ENCODE peak calls at places on chromosomes 5 and 9, in six cellular contexts. E is H1, N is ovary, U is stomach, T is HCT116, F is esophagus muscularis mucosa. G is an unnamed sample.
A peak's percentile ranks its signal among the peaks of the same experiment; 100 is the strongest.

GRCh38 chr5:2201011-2201410 is 318.3 kb upstream of the IRX4 start:
- DNase-seq in E (no peak), N (no peak), U (no peak), T (no peak), F (no peak), G (no peak)

GRCh38 chr5:146516151-146516475 is at the start of gene GPR151:
- DNase-seq in E (no peak), N (no peak), U (no peak), T (no peak), F (no peak), G (no peak)

GRCh38 chr9:127132921-127133647 is 10.6 kb upstream of the ANGPTL2 start:
- DNase-seq in E (no peak), N (peak; percentile 41), U (peak; percentile 29), T (no peak), F (no peak), G (peak; percentile 70)

GRCh38 chr9:137795156-137795666 is 82.4 kb upstream of the CACNA1B start:
- DNase-seq in E (no peak), N (no peak), U (no peak), T (no peak), F (no peak), G (no peak)

GRCh38 chr5:77635617-77636422 is 2.7 kb downstream of the OTP start:
- DNase-seq in E (no peak), N (no peak), U (no peak), T (no peak), F (no peak), G (no peak)

GRCh38 chr9:14075218-14075617 is 238.7 kb downstream of the NFIB start:
- DNase-seq in E (no peak), N (no peak), U (no peak), T (no peak), F (no peak), G (no peak)

GRCh38 chr9:26262431-26262830 is 584.2 kb upstream of the TUSC1 start:
- DNase-seq in E (no peak), N (no peak), U (no peak), T (no peak), F (no peak), G (no peak)

GRCh38 chr5:81249240-81249639 is 16.1 kb downstream of the CKMT2 start:
- DNase-seq in E (no peak), N (no peak), U (no peak), T (no peak), F (peak; percentile 14), G (no peak)

GRCh38 chr5:149611327-149611726 is 30.0 kb downstream of the ARHGEF37 start:
- DNase-seq in E (no peak), N (peak; percentile 42), U (no peak), T (no peak), F (no peak), G (no peak)

GRCh38 chr9:37468620-37469019 is 3.4 kb upstream of the ZBTB5 start:
- DNase-seq in E (no peak), N (no peak), U (no peak), T (peak; percentile 68), F (no peak), G (no peak)

GRCh38 chr5:53399921-53400697 is 80.3 kb upstream of the FST start:
- DNase-seq in E (no peak), N (no peak), U (no peak), T (no peak), F (no peak), G (no peak)

GRCh38 chr9:8960254-8960653 is 1160.7 kb upstream of the DMAC1 start:
- DNase-seq in E (no peak), N (no peak), U (no peak), T (no peak), F (no peak), G (no peak)

GRCh38 chr9:113289091-113289490 is 13.6 kb downstream of the PRPF4 start:
- DNase-seq in E (no peak), N (no peak), U (no peak), T (no peak), F (no peak), G (no peak)

GRCh38 chr5:141951341-141951781 is 6.6 kb downstream of the PCDH12 start:
- DNase-seq in E (peak; percentile 50), N (no peak), U (no peak), T (no peak), F (no peak), G (no peak)

GRCh38 chr5:82694886-82695285 is 382.3 kb downstream of the TMEM167A start:
- DNase-seq in E (no peak), N (no peak), U (no peak), T (no peak), F (no peak), G (no peak)

DNA sequence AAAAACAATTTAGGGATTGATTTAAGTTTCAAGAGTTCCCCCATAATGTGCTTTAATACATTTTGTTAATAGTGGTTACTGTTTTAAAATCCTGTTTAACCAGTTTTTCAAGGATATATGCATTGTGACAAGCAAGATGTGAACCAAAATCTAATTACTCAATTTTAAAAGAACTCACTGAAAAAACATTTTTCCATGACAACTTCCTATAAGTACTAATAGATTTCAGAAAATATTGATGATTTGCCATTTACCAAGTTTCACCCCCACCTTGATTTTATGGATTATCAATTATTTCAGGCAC is 4.9 kb upstream of the DNAJC21 start:
- DNase-seq in E (no peak), N (no peak), U (no peak), T (no peak), F (no peak), G (no peak)
- H3K27ac ChIP-seq in E (no peak overlapping the region), N (no peak overlapping the region), U (no peak overlapping the region), T (peak overlapping the region; percentile 81), F (peak overlapping the region; percentile 12), G (no peak overlapping the region)

DNA sequence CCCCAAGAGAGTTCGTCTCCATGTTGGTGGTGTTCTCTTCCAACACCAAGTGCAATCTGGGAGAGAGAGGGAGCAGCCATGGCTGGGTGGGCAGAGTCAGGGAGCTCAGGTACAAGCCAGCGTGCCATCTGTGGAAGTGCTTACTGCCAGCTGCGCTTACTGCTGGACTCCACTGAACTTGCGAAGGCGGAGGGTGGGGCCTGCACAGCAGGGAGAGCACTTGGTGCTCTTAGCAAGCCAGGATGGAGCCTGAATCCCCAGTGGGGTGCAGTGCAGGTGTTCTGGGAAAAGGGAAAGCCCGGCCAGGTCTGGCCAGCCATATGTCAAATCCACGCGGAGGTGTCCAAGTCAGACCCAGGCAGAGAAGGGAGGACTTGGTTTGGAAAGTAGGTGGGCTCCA is 142.0 kb downstream of the FANCC start:
- DNase-seq in E (no peak), N (no peak), U (no peak), T (no peak), F (no peak), G (no peak)
- H3K4me1 ChIP-seq in E (peaks cover 10% of the 10 kb centered on the region), N (peaks cover 4% of the 10 kb centered on the region), U (no peaks in the 10 kb centered on the region), T (no peaks in the 10 kb centered on the region), F (no peaks in the 10 kb centered on the region), G (no peaks in the 10 kb centered on the region)

GRCh38 chr5:75367401-75367800 is 30.4 kb downstream of the HMGCR start:
- DNase-seq in E (no peak), N (no peak), U (no peak), T (no peak), F (no peak), G (no peak)

GRCh38 chr5:75368391-75368790 is 31.4 kb downstream of the HMGCR start:
- DNase-seq in E (no peak), N (no peak), U (no peak), T (no peak), F (no peak), G (no peak)

GRCh38 chr5:75365740-75366139 is 28.7 kb downstream of the HMGCR start:
- DNase-seq in E (no peak), N (no peak), U (no peak), T (no peak), F (no peak), G (no peak)

GRCh38 chr5:75364571-75365280 is 27.7 kb downstream of the HMGCR start:
- DNase-seq in E (no peak), N (no peak), U (no peak), T (no peak), F (no peak), G (no peak)

DNA sequence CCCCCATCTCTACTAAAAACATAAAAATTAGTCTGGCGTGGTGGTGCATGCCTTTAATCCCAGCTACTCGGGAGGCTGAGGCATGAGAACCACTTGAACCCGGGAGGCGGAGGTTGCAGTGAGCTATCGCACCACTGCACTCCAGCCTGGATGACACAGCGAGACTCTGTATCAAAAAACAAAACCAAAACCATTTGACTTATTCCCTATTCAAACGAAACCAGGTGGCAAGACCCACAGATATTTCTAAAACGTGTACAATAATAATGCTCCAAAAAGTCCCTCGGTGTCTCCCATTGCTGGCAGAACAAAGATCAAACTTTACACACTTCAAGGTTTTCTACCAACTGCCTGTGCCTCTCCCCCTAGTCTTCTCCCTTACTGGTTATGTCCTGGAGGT is 29.8 kb downstream of the HMGCR start:
- DNase-seq in E (no peak), N (no peak), U (no peak), T (no peak), F (no peak), G (no peak)
- TF ChIP-seq POLR2A in E (no peak), N (no peak), U (no peak), T (no peak), F (no peak), G (no peak)

DNA sequence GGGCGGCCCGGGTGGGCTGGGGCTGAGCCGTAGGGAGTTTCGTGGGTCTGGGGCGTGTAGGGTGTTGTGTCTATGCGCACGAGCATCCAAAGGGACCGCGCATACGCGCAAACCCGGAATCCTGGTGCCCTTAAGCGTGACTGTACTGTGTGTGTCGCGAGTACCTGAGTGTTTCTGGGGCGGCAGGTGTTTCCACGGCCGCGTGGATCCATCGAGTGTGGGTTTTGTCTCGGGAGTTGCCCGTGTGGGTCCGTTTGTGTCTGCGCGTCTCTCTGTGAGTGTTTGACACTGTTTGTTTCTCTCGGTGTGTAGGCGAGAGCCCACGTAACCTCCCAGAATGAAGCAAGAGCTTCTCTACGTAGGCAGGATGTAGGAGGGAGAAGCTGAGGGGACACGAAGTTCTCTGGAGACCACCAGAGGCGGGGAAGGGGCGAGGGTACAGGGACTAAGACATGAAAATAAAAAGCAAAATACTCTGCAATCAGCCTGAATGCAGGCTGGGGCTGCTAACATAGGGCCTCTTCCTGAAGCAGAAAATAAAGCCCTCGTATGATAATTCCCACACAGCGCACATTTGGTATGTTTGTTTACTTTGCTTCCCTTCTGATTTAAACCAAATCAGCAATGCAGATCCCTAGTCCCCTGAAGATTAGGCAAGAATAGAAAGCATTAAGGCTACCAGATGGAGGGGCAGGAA is 583 bp upstream of the BRINP1 start:
- DNase-seq in E (no peak), N (no peak), U (no peak), T (no peak), F (no peak), G (no peak)
- H3K27ac ChIP-seq in E (no peak overlapping the region), N (no peak overlapping the region), U (no peak overlapping the region), T (no peak overlapping the region), F (no peak overlapping the region), G (no peak overlapping the region)

GRCh38 chr9:109893222-109893621 is 113.2 kb downstream of the PALM2AKAP2 start:
- DNase-seq in E (no peak), N (no peak), U (no peak), T (no peak), F (no peak), G (no peak)
- H3K4me1 ChIP-seq in E (peaks cover 2% of the 10 kb centered on the region), N (no peaks in the 10 kb centered on the region), U (no peaks in the 10 kb centered on the region), T (no peaks in the 10 kb centered on the region), F (peaks cover 31% of the 10 kb centered on the region), G (no peaks in the 10 kb centered on the region)

GRCh38 chr9:81588148-81588874 is 101.0 kb downstream of the TLE1 start:
- DNase-seq in E (no peak), N (no peak), U (peak; percentile 86), T (no peak), F (no peak), G (peak; percentile 84)
- TF ChIP-seq POLR2A in E (no peak), N (no peak), U (no peak), T (no peak), F (no peak), G (no peak)

G was measured in prostate gland.